ENCODE peak calls at places on chromosomes 2 and 18, in four cellular contexts. W is spleen, Z is A549, G is uterus. A is an unnamed sample. For H3K4me1, the result is how much of the 10 kb centered on the place peaks cover.

GRCh38 chr2:191675807-191676667 is 1.9 kb upstream of the NABP1 start:
- DNase-seq in W (peak), Z (no peak), G (no peak), A (peak)

GRCh38 chr18:74482697-74483096 is 13.5 kb upstream of the CNDP2 start:
- DNase-seq in W (no peak), Z (no peak), G (no peak), A (no peak)

GRCh38 chr2:112946086-112946485 is 31.7 kb upstream of the IL36G start:
- DNase-seq in W (no peak), Z (no peak), G (no peak), A (no peak)

GRCh38 chr18:76262956-76263955 is 231.8 kb downstream of the ZNF516 start:
- DNase-seq in W (no peak), Z (no peak), G (peak), A (no peak)

GRCh38 chr2:69385443-69386151 is 1.4 kb downstream of the GFPT1 start:
- DNase-seq in W (no peak), Z (peak), G (no peak), A (no peak)

GRCh38 chr2:27069436-27069835 is 2.0 kb downstream of the OST4 start:
- DNase-seq in W (peak), Z (no peak), G (no peak), A (no peak)

GRCh38 chr2:71615769-71616730 is 162.7 kb downstream of the DYSF start:
- DNase-seq in W (no peak), Z (no peak), G (no peak), A (peak)

GRCh38 chr2:102056079-102056581 is 64.4 kb downstream of the IL1R2 start:
- DNase-seq in W (no peak), Z (no peak), G (no peak), A (no peak)

GRCh38 chr2:216632952-216633615 is at the start of gene IGFBP2:
- DNase-seq in W (no peak), Z (peak), G (peak), A (peak)

GRCh38 chr2:122105885-122106221 is 350.4 kb downstream of the TSN start:
- DNase-seq in W (no peak), Z (no peak), G (no peak), A (no peak)

GRCh38 chr2:43340945-43341356 is 114.5 kb upstream of the ZFP36L2 start:
- DNase-seq in W (no peak), Z (peak), G (no peak), A (no peak)

GRCh38 chr18:8218263-8218662 is 391.0 kb upstream of the RAB12 start:
- DNase-seq in W (no peak), Z (no peak), G (no peak), A (no peak)

GRCh38 chr2:2232167-2232566 is 98.9 kb downstream of the MYT1L start:
- DNase-seq in W (no peak), Z (no peak), G (no peak), A (peak)

GRCh38 chr2:232951181-232951580 is 61.9 kb downstream of the NGEF start:
- DNase-seq in W (no peak), Z (no peak), G (no peak), A (no peak)

GRCh38 chr2:78681386-78681785 is 344.1 kb upstream of the REG3G start:
- DNase-seq in W (no peak), Z (no peak), G (no peak), A (no peak)

GRCh38 chr2:121699421-121700328 is 37.0 kb downstream of the NIFK start:
- DNase-seq in W (peak), Z (peak), G (no peak), A (peak)

GRCh38 chr2:160464996-160465395 is 28.6 kb downstream of the RBMS1 start:
- DNase-seq in W (no peak), Z (no peak), G (no peak), A (no peak)

GRCh38 chr2:207833265-207833751 is 63.6 kb upstream of the FZD5 start:
- DNase-seq in W (no peak), Z (no peak), G (no peak), A (no peak)

GRCh38 chr2:218694405-218695145 is 16.1 kb upstream of the TTLL4 start:
- DNase-seq in W (no peak), Z (no peak), G (no peak), A (no peak)

DNA sequence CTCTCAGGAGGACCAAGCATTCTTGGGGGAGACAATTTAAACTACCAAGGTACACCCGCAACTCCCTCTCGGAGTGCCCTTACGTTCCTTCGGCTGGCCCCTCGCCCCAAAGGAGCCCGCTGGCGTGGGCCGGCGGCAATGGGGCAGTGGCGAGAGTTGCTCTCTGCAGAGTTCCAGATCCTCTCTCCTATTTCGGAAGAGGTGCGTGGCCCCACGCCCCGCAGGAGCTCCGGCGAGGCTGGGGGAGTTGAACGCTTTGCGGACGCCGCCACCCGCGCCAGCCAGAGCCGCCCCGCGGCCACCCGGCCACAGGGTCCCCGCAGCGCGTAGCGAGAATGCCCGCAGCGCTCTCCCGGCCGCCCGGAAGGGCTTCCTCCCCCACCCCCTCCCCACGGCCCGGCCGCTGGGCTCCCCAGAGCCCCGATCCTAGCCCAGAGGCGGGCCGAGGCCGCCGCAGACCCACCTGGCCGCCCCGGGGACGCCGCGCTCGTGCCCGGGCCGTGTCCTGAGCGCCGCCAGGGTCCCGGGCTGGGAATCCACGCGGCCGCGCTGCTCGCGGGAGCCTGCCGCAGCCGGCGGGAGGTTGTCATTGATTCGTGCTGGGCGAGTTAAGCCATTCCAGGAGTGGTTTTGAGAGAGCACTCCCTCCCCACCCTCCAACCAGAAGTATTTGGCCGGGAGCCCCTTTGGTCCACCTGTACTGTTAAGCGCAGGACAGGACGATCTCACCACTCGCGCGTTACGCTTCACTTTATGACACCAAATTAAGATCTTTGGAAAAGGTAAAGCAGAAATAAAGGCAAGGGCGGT is 206.3 kb upstream of the SMAD2 start:
- DNase-seq in W (peak), Z (no peak), G (no peak), A (peak)
- H3K4me3 ChIP-seq in W (peak), Z (peak), G (peak), A (peak)

GRCh38 chr2:38184964-38185603 is 109.1 kb upstream of the CYP1B1 start:
- DNase-seq in W (no peak), Z (no peak), G (no peak), A (no peak)

GRCh38 chr2:38192046-38192445 is 116.1 kb upstream of the CYP1B1 start:
- DNase-seq in W (no peak), Z (no peak), G (no peak), A (no peak)

GRCh38 chr2:38190542-38191218 is 114.7 kb upstream of the CYP1B1 start:
- DNase-seq in W (no peak), Z (no peak), G (no peak), A (no peak)

GRCh38 chr2:38191516-38191915 is 115.6 kb upstream of the CYP1B1 start:
- DNase-seq in W (no peak), Z (peak), G (no peak), A (no peak)

DNA sequence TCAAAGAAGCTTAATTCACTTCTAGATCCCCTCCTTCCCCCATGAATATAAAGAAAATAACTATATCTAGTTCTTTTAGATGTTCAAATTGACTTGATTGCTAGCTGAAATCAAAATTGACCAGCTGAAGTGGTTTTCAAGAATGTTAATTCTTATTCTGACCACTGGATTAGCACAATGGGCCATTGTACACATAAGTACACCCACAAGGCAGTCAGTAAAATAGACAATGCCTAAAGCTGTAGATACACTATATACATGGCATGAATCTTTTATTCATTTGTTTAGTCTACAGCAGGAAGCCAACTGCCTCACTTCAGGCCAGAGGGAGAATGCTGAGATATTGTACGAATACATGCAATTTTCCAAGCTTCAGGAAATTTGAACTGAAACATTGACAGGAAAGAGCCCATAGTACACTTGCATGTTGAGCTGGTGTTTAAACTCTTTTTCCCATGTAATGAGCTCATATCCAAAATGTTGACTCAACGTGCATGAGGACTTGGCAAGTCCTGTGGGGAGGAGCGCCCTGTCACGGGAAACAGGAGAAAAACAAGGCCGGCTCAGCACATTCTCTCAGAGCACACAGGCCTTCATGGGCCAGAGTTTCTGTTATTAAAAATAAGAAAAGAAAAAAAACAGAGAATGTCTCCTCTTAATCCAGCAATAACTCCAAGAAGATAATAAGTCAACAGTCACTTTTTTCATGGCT is 111.6 kb upstream of the CYP1B1 start:
- DNase-seq in W (no peak), Z (no peak), G (peak), A (peak)
- H3K4me1 ChIP-seq in W (under half), Z (under half), G (under half), A (under half)

DNA sequence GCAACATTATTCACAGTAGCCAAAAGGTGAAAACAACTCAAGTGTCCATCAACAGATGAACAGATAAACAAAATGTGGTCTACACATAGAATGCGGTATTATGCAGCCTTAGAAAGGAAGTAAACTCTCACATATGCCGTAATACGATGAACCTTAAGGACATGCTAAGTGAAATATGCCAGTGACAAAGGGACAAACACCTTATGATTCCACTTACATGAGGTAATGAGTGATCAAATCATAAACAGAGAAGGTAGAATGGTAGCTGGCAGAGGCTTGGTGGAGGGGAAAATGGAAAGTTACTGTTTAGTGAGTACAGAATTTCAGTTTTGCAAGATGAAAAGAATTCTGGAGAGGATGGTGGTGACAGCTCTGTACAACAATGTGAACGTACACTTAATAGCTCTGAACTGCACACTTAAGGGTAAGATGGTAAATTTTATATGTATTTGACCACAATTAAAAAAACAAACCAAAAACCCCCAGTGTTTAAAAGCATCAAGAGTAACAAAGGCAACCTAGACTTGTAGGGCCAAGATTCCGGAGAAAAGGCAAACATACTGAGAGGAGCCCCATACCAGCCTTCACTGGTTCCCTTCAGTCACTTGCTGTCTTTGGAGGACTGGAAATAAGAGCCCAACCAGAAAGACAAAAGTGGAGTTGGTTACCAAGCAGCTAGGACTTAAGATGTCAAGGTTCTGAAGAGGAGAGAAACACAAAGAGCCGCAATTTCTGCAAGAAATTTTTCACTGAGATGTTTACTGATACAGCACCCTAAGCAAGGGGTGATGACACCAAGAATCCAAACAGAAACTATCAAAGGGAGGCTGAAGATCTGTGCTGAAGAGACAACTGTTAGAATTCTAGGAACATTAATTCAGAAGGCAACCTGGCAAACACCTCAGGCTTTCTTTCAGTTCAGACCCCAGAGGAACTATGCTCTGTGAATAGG is 61.3 kb downstream of the CUL3 start:
- DNase-seq in W (no peak), Z (no peak), G (no peak), A (no peak)
- TF ChIP-seq POLR2A in W (no peak), Z (no peak), G (no peak), A (no peak)

GRCh38 chr2:24200799-24201198 is 25.9 kb downstream of the FAM228A start:
- DNase-seq in W (no peak), Z (no peak), G (no peak), A (no peak)

GRCh38 chr2:24203787-24204150 is 28.9 kb downstream of the FAM228A start:
- DNase-seq in W (no peak), Z (no peak), G (no peak), A (no peak)

GRCh38 chr2:24204505-24204904 is 29.7 kb downstream of the FAM228A start:
- DNase-seq in W (no peak), Z (no peak), G (no peak), A (no peak)

GRCh38 chr2:24201496-24201895 is 26.6 kb downstream of the FAM228A start:
- DNase-seq in W (no peak), Z (no peak), G (no peak), A (no peak)

GRCh38 chr2:24203029-24203786 is 28.4 kb downstream of the FAM228A start:
- DNase-seq in W (no peak), Z (no peak), G (no peak), A (no peak)
- H3K4me3 ChIP-seq in W (no peak), Z (no peak), G (no peak), A (no peak)

GRCh38 chr2:105431367-105432088 is 32.7 kb upstream of the FHL2 start:
- DNase-seq in W (no peak), Z (no peak), G (peak), A (no peak)

GRCh38 chr2:105428387-105429018 is 29.7 kb upstream of the FHL2 start:
- DNase-seq in W (no peak), Z (no peak), G (no peak), A (no peak)

GRCh38 chr2:105427485-105427884 is 28.6 kb upstream of the FHL2 start:
- DNase-seq in W (no peak), Z (no peak), G (no peak), A (no peak)

GRCh38 chr2:105437708-105438103 is 38.9 kb upstream of the FHL2 start:
- DNase-seq in W (no peak), Z (no peak), G (no peak), A (no peak)

DNA sequence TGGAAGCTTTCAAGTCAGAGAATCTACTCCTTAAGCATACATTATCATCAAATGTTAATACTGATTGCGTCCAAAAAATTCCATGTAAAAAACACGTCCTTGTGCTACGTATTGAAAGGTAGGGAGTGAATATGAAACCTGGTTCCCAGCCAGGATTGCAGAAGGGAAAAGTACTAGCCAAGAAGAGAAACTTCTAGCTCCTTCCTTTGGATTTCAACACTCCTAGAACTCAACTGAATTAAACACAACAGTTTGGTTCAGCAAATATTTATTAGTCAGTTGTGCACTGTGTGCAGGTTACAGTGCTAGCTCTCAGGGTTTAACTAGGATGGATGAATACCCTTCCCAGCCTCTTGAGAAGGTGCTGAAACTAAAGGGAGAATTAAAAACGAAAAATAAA is 33.9 kb upstream of the FHL2 start:
- DNase-seq in W (no peak), Z (no peak), G (peak), A (peak)
- H3K4me1 ChIP-seq in W (under half), Z (under half), G (under half), A (under half)

DNA sequence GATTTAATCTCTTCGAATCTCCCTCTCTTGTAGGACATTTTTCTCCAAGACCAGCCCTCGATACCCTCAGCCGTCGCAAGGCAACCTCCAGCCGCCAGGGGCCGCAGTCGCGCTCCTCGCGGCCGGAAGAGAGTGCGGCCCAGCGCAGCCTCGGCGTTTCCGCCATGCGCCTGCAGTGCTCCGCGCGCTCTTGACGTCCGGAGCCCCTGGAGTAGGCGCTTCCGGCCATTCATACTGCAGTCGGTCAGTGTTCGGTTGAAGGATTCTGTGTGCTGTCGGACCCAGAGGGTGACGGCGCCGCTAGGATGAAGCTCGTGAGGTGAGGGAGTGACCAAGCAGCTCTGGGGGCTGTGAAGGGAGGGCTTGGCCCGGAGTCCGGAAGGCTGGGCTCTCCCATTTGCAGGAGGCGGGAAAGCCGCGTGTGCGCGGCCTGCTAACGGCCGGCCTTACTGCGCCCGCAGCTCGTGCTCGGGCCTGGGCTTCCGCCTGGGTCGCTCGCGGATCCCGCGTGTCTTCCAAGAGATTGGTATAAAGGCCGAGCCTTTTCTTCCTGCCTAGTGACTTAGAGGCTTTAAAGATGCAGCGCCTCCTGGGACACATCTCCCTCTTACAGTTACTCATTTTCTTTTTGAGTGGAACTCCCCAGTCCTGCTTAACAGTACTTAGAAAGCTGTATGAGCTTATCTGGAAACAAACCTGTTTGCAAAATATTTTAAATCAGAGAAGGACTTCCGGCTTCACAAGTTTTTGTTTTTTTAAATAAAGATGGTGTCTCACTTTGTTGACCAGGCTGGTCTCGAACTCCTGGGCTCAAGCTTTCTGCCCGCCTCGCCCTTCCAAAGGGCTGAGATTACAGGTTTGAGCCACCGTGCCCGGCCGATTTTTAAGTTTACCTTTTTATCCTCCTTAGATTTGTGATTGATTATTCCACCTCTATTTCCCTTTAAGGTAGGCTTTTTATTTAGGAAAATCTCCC is at the start of gene SNRPD1:
- DNase-seq in W (peak), Z (peak), G (peak), A (peak)
- TF ChIP-seq POLR2A in W (no peak), Z (peak), G (peak), A (no peak)

GRCh38 chr2:63057249-63058148 is 6.9 kb downstream of the OTX1 start:
- DNase-seq in W (no peak), Z (no peak), G (no peak), A (no peak)
- H3K4me3 ChIP-seq in W (no peak), Z (no peak), G (no peak), A (peak)

DNA sequence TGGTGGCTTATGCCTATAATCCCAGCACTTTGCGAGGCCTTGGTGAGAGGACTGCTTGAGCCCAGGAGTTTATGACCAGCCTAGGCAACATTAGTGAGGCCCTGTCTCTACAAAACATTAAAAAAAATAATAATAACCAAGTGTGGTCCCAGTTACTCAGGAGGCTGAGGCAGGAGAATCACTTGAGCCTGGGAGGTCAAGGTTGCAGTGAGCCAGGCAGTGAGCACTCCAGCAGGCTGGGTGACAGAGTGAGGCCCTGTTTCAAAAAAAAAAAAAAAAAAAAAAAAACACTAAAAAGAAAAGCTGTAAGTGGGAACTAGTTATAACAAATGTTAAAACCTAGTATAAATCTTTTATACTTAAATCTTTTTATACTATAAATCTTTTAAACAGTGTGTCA is 146.2 kb upstream of the ITGA4 start:
- DNase-seq in W (peak), Z (no peak), G (no peak), A (no peak)
- H3K4me1 ChIP-seq in W (half or more), Z (under half), G (under half), A (under half)

GRCh38 chr2:173964565-173965371 is 405 bp downstream of the SP3 start:
- DNase-seq in W (peak), Z (peak), G (peak), A (peak)
- TF ChIP-seq POLR2A in W (peak), Z (peak), G (peak), A (no peak)

A was measured in stomach.